ENCODE peak calls at places on chromosomes 4 and X, in six cellular contexts. E is SK-N-SH, I is psoas muscle, N is IMR-90, W is left ventricle myocardium inferior, K is lung. S is an unnamed sample. For H3K4me1 and H3K9me3, the result is how much of the 10 kb centered on the place peaks cover.

GRCh38 chr4:43776371-43776770 is 672.2 kb downstream of the KCTD8 start:
- DNase-seq in E (peak), I (no peak), N (peak), W (no peak), K (no peak), S (no peak)

GRCh38 chr4:85744950-85745349 is 270.0 kb downstream of the ARHGAP24 start:
- DNase-seq in E (no peak), I (no peak), N (no peak), W (no peak), K (no peak), S (no peak)

GRCh38 chr4:176031927-176032326 is 33.7 kb upstream of the WDR17 start:
- DNase-seq in E (no peak), I (no peak), N (no peak), W (no peak), K (no peak), S (no peak)

GRCh38 chr4:37475087-37475486 is 211.1 kb downstream of the RELL1 start:
- DNase-seq in E (no peak), I (no peak), N (no peak), W (no peak), K (no peak), S (no peak)

GRCh38 chrX:70168238-70169188 is 8.8 kb upstream of the DGAT2L6 start:
- DNase-seq in E (no peak), I (peak), N (peak), W (no peak), K (no peak), S (no peak)

GRCh38 chr4:128068927-128069326 is 7.8 kb downstream of the LARP1B start:
- DNase-seq in E (peak), I (no peak), N (peak), W (no peak), K (no peak), S (no peak)

GRCh38 chr4:62531731-62532130 is 1331.6 kb downstream of the ADGRL3 start:
- DNase-seq in E (no peak), I (no peak), N (no peak), W (no peak), K (no peak), S (no peak)

GRCh38 chr4:7829687-7830580 is 109.7 kb downstream of the AFAP1 start:
- DNase-seq in E (no peak), I (no peak), N (no peak), W (no peak), K (no peak), S (no peak)

GRCh38 chr4:168998596-168998995 is 11.5 kb downstream of the CBR4 start:
- DNase-seq in E (no peak), I (no peak), N (no peak), W (no peak), K (no peak), S (no peak)

DNA sequence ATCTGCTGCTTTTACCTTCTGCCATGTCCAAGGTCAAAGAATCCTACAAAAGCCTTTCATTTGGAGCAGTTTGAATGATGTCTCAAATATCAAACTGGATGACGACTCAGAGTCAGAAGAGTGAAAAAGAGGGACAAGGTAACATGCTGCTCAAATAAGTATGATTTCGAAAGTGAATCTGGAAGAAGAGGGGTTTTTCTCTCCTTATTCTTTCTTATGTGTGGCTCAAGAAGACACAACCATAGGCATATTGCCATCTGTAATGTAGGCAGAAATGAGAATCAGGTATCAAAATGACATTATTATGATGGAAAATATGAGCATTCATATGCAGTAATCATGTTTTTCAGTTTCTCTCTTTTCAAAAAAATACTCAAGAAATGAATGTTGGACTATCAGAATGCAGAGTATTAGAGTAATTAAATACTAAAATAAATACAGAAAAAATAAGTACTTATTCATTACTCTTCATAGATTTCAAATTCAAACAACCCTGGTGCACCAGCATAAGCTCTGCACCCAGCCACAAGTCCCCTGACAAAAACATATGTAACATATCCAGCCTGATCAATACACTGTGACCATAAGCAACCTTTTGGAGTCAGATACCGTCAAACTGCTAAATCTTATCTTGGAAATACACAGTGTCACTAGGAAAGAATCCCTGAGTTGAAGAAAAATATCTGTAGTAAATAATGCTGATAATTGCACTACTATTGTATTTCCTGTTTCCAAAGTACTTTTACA is 468.6 kb downstream of the INPP4B start:
- DNase-seq in E (no peak), I (no peak), N (no peak), W (no peak), K (no peak), S (no peak)
- H3K4me1 ChIP-seq in E (under half), I (under half), N (under half), W (half or more), K (under half), S (under half)

GRCh38 chrX:68985135-68985725 is 156.4 kb downstream of the EFNB1 start:
- DNase-seq in E (no peak), I (no peak), N (no peak), W (no peak), K (no peak), S (peak)
- TF ChIP-seq CTCF in E (no peak), I (no peak), N (no peak), W (no peak), K (no peak), S (no peak)

GRCh38 chrX:120336899-120337298 is 25.0 kb upstream of the ATP1B4 start:
- DNase-seq in E (no peak), I (no peak), N (no peak), W (no peak), K (no peak), S (no peak)

GRCh38 chrX:120332394-120332793 is 21.1 kb upstream of the TMEM255A start:
- DNase-seq in E (no peak), I (no peak), N (no peak), W (no peak), K (no peak), S (no peak)

GRCh38 chrX:120334603-120335002 is 23.3 kb upstream of the TMEM255A start:
- DNase-seq in E (no peak), I (no peak), N (no peak), W (no peak), K (no peak), S (no peak)

GRCh38 chrX:120334137-120334536 is 22.9 kb upstream of the TMEM255A start:
- DNase-seq in E (no peak), I (no peak), N (no peak), W (no peak), K (no peak), S (no peak)
- H3K9me3 ChIP-seq in E (under half), I (under half), N (under half), W (under half), K (under half), S (under half)

DNA sequence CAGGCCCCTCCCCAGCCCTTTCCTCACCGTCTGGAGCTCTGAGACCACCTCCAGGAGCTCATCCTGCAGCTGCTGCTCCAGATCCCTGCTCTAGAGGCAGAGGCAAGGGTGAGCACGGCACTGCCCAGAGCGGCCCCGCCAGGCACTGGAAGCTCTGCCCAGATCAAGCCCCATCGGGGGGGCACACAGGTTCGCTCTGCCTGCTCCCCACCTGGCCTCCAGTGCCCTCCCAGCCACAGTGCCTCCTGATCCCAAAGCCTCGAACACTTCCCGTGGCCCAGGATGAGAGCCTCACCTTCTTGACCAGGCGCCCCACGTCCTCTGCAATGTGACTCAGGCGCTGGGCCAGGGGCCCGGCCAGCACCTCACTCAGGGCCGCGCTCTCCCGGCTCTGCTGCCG is 5.0 kb downstream of the ARHGAP4 start:
- DNase-seq in E (peak), I (no peak), N (no peak), W (no peak), K (no peak), S (no peak)
- H3K4me1 ChIP-seq in E (under half), I (under half), N (under half), W (under half), K (under half), S (under half)

S was measured in esophagus muscularis mucosa.